ENCODE peak calls at places on chromosomes 1 and 21, in five cellular contexts. V is H9, Z is mesendoderm, Q is neuronal stem cell, U is IMR-90. C is an unnamed sample.

GRCh38 chr1:179353546-179353945 is 12.2 kb upstream of the AXDND1 start:
- DNase-seq in V (no peak), Z (no peak), Q (no peak), U (peak; percentile 80), C (peak; percentile 63)

GRCh38 chr1:7938070-7938469 is 2.6 kb downstream of the TNFRSF9 start:
- DNase-seq in V (no peak), Z (peak; percentile 69), Q (no peak), U (no peak), C (no peak)

GRCh38 chr1:16342331-16343062 is 9.8 kb downstream of the FBXO42 start:
- DNase-seq in V (no peak), Z (no peak), Q (no peak), U (no peak), C (no peak)

GRCh38 chr1:157849229-157849875 is 7.7 kb upstream of the CD5L start:
- DNase-seq in V (no peak), Z (no peak), Q (no peak), U (no peak), C (no peak)

GRCh38 chr1:164830628-164831027 is 271.6 kb downstream of the PBX1 start:
- DNase-seq in V (no peak), Z (no peak), Q (no peak), U (no peak), C (no peak)

GRCh38 chr1:204319462-204319861 is 40.3 kb downstream of the PLEKHA6 start:
- DNase-seq in V (no peak), Z (peak; percentile 71), Q (no peak), U (peak; percentile 97), C (peak; percentile 95)

GRCh38 chr1:92483442-92484170 is 3.1 kb downstream of the GFI1 start:
- DNase-seq in V (peak; percentile 69), Z (peak; percentile 40), Q (peak; percentile 44), U (no peak), C (peak; percentile 12)

GRCh38 chr1:64983110-64983509 is 16.8 kb upstream of the JAK1 start:
- DNase-seq in V (no peak), Z (no peak), Q (no peak), U (peak; percentile 71), C (peak; percentile 99)

GRCh38 chr1:41856361-41857285 is 62.1 kb downstream of the HIVEP3 start:
- DNase-seq in V (no peak), Z (no peak), Q (no peak), U (no peak), C (peak; percentile 89)

GRCh38 chr1:199297901-199298300 is 659.1 kb downstream of the PTPRC start:
- DNase-seq in V (no peak), Z (no peak), Q (no peak), U (no peak), C (peak; percentile 28)

GRCh38 chr21:17903029-17903806 is 84.1 kb upstream of the C21orf91 start:
- DNase-seq in V (no peak), Z (peak; percentile 46), Q (no peak), U (peak; percentile 49), C (no peak)

GRCh38 chr1:110228386-110228785 is 18.3 kb downstream of the KCNC4 start:
- DNase-seq in V (no peak), Z (no peak), Q (no peak), U (no peak), C (no peak)

GRCh38 chr1:157090196-157090647 is 9.4 kb downstream of the ETV3L start:
- DNase-seq in V (peak; percentile 89), Z (peak; percentile 88), Q (peak; percentile 81), U (peak; percentile 87), C (peak; percentile 96)

GRCh38 chr1:18597159-18598042 is 33.2 kb upstream of the PAX7 start:
- DNase-seq in V (peak; percentile 83), Z (peak; percentile 53), Q (peak; percentile 61), U (peak; percentile 25), C (peak; percentile 58)

GRCh38 chr1:25715888-25716287 is 84.1 kb upstream of the SELENON start:
- DNase-seq in V (no peak), Z (peak; percentile 53), Q (no peak), U (no peak), C (no peak)

GRCh38 chr1:93702102-93702827 is 20.6 kb upstream of the BCAR3 start:
- DNase-seq in V (peak; percentile 10), Z (no peak), Q (no peak), U (no peak), C (no peak)

GRCh38 chr1:237503292-237503691 is 387.4 kb downstream of the ZP4 start:
- DNase-seq in V (no peak), Z (no peak), Q (no peak), U (no peak), C (no peak)

GRCh38 chr1:44237721-44238457 is 24.6 kb downstream of the DMAP1 start:
- DNase-seq in V (peak; percentile 95), Z (peak; percentile 94), Q (peak; percentile 66), U (peak; percentile 25), C (peak; percentile 36)

GRCh38 chr1:80054129-80054528 is 1047.6 kb upstream of the ADGRL4 start:
- DNase-seq in V (no peak), Z (no peak), Q (no peak), U (peak; percentile 86), C (peak; percentile 7)

GRCh38 chr1:1305300-1306069 is 2.2 kb downstream of the ACAP3 start:
- DNase-seq in V (peak; percentile 56), Z (peak; percentile 72), Q (no peak), U (peak; percentile 71), C (no peak)
- H3K4me2 ChIP-seq in V (peak overlapping the region; percentile 16), Z (peak overlapping the region; percentile 10), Q (peak overlapping the region; percentile 55), U (peak overlapping the region; percentile 100), C (peak overlapping the region; percentile 88)

DNA sequence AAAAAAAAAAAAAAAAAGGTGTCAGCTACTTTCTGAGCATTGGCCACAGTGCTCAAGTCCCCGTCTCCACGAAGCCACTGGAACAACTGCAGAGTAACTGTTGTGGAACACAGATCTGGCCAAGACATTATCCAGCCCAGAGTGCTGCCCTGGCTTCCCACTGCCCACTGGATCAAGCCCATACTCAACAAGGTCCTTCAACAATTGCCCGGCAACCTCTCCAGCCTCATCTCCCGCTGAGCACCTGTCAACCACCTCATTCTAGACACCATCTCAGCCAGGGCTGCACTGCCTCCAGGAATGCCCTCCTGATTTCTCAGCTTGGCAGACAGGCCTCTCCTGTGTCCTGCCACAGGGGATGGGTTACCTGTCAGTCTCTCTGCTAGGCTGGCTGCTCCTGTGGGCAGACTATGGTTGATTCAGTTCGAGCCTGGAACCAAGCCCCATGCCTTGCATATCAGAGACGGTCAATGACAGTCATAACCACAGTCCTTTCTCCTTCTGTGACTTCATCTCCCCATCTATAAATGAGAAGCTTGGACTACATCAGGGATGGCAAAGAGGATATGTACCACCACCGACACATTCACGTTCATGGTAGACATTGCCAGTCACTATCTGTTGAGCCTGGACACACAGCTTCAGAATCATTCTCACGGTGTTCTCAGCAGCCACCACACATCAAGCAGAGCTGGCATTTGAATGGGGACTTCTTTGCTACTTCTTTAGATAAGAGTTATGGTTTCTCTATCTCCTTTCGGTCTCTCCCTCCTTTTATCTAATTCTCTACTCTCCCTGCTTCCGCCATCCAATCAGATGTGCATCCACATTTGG is 76.9 kb downstream of the MRPL37 start:
- DNase-seq in V (no peak), Z (no peak), Q (no peak), U (no peak), C (no peak)
- H3K18ac ChIP-seq in V (no peak overlapping the region), Z (no peak overlapping the region), Q (no peak overlapping the region), U (peak overlapping the region; percentile 63), C (no peak overlapping the region)

GRCh38 chr1:239958063-239958462 is 133.6 kb upstream of the FMN2 start:
- DNase-seq in V (no peak), Z (no peak), Q (no peak), U (no peak), C (no peak)

GRCh38 chr1:239956230-239956629 is 135.5 kb upstream of the FMN2 start:
- DNase-seq in V (no peak), Z (no peak), Q (no peak), U (no peak), C (no peak)

GRCh38 chr1:239954836-239955235 is 136.8 kb upstream of the FMN2 start:
- DNase-seq in V (no peak), Z (no peak), Q (no peak), U (no peak), C (no peak)

GRCh38 chr1:239952348-239953307 is 139.1 kb upstream of the FMN2 start:
- DNase-seq in V (peak; percentile 70), Z (peak; percentile 68), Q (no peak), U (no peak), C (peak; percentile 56)

DNA sequence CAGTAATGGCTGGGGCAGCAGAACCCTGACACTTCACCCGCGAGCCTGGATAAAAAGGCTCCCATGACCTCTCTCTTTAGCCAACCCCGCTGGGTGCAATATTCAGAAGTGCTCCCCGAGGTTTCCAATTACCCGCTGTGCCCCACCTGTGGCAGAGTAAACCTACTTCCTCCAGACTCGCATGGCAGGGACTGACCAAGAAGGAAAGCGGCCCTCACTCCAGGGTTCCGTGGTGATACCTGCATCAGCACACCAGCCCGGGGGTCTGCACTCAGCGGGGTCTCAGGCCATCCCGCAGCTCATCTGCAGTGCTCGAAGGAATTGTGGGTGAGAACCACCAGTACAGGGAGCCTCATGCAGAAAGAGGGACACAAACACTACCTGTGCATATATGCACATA is 136.3 kb upstream of the FMN2 start:
- DNase-seq in V (no peak), Z (no peak), Q (no peak), U (no peak), C (no peak)
- H4K8ac ChIP-seq in V (no peak overlapping the region), Z (no peak overlapping the region), Q (no peak overlapping the region), U (no peak overlapping the region), C (no peak overlapping the region)

DNA sequence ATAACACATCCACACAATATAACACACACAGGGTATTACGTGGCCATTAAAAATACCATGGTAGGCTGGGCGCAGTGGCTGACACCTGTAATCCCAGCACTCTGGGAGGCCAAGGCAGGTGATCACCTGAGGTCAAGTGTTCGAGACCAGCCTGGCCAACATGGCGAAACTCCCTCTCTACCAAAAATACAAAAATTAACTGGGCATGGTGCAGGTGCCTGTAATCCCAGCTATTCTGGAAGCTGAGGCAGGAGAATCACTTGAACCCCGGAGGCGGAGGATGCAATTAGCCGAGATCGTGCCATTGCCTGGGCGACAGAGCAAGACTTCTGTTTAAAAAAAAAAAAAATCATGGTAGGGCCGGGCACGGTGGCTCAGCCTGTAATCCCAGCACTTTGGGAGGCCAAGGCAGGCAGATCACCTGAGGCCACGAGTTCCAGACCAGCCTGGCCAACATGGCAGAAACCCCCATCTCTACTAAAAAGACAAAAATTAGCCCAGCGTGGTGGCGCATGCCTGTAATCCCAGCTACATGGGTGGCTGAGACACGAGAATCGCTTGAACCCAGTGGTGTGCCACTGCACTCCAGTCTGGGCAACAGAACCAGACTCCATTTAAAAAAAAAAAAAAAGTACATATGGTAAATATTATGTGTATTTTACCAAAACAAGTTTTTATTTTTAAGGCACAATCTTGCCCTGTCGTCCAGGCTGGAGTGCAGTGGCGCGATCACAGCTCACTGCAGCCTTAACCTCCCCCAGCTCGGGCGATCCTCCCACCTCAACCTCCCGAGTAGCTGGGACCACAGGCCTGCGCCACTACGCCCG is 24.0 kb upstream of the HPDL start:
- DNase-seq in V (no peak), Z (no peak), Q (no peak), U (no peak), C (no peak)
- H3K4me2 ChIP-seq in V (peak overlapping the region; percentile 72), Z (peak overlapping the region; percentile 46), Q (peak overlapping the region; percentile 64), U (peak overlapping the region; percentile 70), C (peak overlapping the region; percentile 69)

C was measured in trophoblast cell.